ENCODE peak calls at places on chromosomes 2 and 18, in five cellular contexts. J, K, R, L and Z are unnamed samples.

GRCh38 chr2:29560030-29560429 is 361.4 kb downstream of the ALK start:
- DNase-seq in J (no peak), L (no peak), R (no peak), K (no peak), Z (no peak)

GRCh38 chr2:193502363-193503035 is 1307.8 kb upstream of the TMEFF2 start:
- DNase-seq in J (peak), K (no peak), R (peak), L (no peak), Z (no peak)

GRCh38 chr2:78993518-78994148 is 31.9 kb upstream of the REG3G start:
- DNase-seq in L (no peak), J (no peak), R (no peak), K (no peak), Z (no peak)

GRCh38 chr2:43105586-43106562 is 120.5 kb downstream of the ZFP36L2 start:
- DNase-seq in J (peak), K (no peak), L (no peak), R (no peak), Z (no peak)

GRCh38 chr2:235070063-235070706 is 118.4 kb downstream of the SH3BP4 start:
- DNase-seq in K (no peak), R (no peak), L (no peak), J (no peak), Z (no peak)

GRCh38 chr2:219350938-219351280 is 18.4 kb upstream of the RESP18 start:
- DNase-seq in J (no peak), R (peak), L (no peak), K (no peak), Z (no peak)

GRCh38 chr2:9613291-9613690 is 17.5 kb downstream of the YWHAQ start:
- DNase-seq in J (no peak), R (no peak), L (no peak), K (no peak), Z (no peak)

GRCh38 chr18:79944746-79945117 is 6.7 kb downstream of the SLC66A2 start:
- DNase-seq in L (no peak), R (no peak), K (no peak), J (no peak), Z (no peak)

GRCh38 chr18:63831080-63831788 is 56.0 kb downstream of the SERPINB7 start:
- DNase-seq in L (no peak), R (no peak), J (peak), K (no peak), Z (no peak)

GRCh38 chr18:48736316-48736715 is 197.5 kb downstream of the CTIF start:
- DNase-seq in J (no peak), L (no peak), R (no peak), K (no peak), Z (no peak)

GRCh38 chr2:178072383-178073301 is at the start of gene PDE11A:
- DNase-seq in K (no peak), L (no peak), J (peak), R (peak), Z (peak)

GRCh38 chr18:48894266-48894600 is 56.5 kb downstream of the SMAD7 start:
- DNase-seq in L (no peak), K (no peak), J (no peak), R (no peak), Z (peak)

GRCh38 chr2:143808166-143808565 is 678.9 kb downstream of the ARHGAP15 start:
- DNase-seq in J (no peak), K (no peak), R (no peak), L (no peak), Z (no peak)

GRCh38 chr2:156435725-156436476 is at the start of gene GPD2:
- DNase-seq in K (peak), R (peak), L (peak), J (peak), Z (peak)

GRCh38 chr2:20614201-20615045 is 36.5 kb downstream of the HS1BP3 start:
- DNase-seq in K (no peak), L (no peak), J (no peak), R (no peak), Z (peak)

GRCh38 chr2:233832869-233833812 is 21.2 kb downstream of the HJURP start:
- DNase-seq in L (no peak), K (no peak), J (peak), R (peak), Z (peak)

GRCh38 chr2:204842731-204843490 is 297.6 kb downstream of the PARD3B start:
- DNase-seq in J (no peak), L (no peak), K (no peak), R (no peak), Z (no peak)

GRCh38 chr18:63697261-63697660 is 5.5 kb upstream of the SERPINB11 start:
- DNase-seq in J (no peak), K (no peak), L (no peak), R (no peak), Z (no peak)

GRCh38 chr2:215812966-215813365 is 200.4 kb downstream of the MREG start:
- DNase-seq in J (no peak), R (no peak), L (no peak), K (no peak), Z (no peak)

GRCh38 chr2:164903944-164904343 is 51.4 kb downstream of the SLC38A11 start:
- DNase-seq in J (no peak), L (no peak), K (no peak), R (no peak), Z (no peak)

GRCh38 chr2:176385219-176385618 is 116.0 kb downstream of the MTX2 start:
- DNase-seq in R (no peak), L (no peak), K (no peak), J (no peak), Z (no peak)

GRCh38 chr18:61883547-61883946 is 9.3 kb downstream of the RNF152 start:
- DNase-seq in J (no peak), L (no peak), K (no peak), R (no peak), Z (no peak)

GRCh38 chr2:128733450-128733849 is 414.8 kb upstream of the HS6ST1 start:
- DNase-seq in L (no peak), K (no peak), J (no peak), R (no peak), Z (no peak)